ENCODE peak calls at places on chromosomes 4 and X, in eight cellular contexts. One of them, this sample, is unnamed.

GRCh38 chr4:153447175-153447887 is 18.8 kb upstream of the TMEM131L start:
- DNase-seq in PC-3: no peak
- DNase-seq in GM23338: no peak
- DNase-seq in neural progenitor cell: no peak
- DNase-seq in GM23248: peak; percentile 52
- DNase-seq in hepatocyte: peak; percentile 17
- DNase-seq in SK-N-SH: no peak
- DNase-seq in HCT116: no peak
- DNase-seq in this sample: no peak

GRCh38 chr4:55407119-55407518 is 11.4 kb downstream of the TMEM165 start:
- DNase-seq in GM23338: no peak
- DNase-seq in neural progenitor cell: no peak
- DNase-seq in hepatocyte: no peak
- DNase-seq in GM23248: peak; percentile 23
- DNase-seq in PC-3: no peak
- DNase-seq in SK-N-SH: no peak
- DNase-seq in HCT116: no peak
- DNase-seq in this sample: no peak

GRCh38 chr4:73520821-73521220 is 39.3 kb downstream of the AFM start:
- DNase-seq in GM23338: peak; percentile 51
- DNase-seq in hepatocyte: peak; percentile 12
- DNase-seq in PC-3: peak; percentile 48
- DNase-seq in HCT116: no peak
- DNase-seq in SK-N-SH: no peak
- DNase-seq in GM23248: peak; percentile 68
- DNase-seq in neural progenitor cell: peak; percentile 56
- DNase-seq in this sample: no peak

GRCh38 chrX:151004085-151004484 is 20.9 kb downstream of the HMGB3 start:
- DNase-seq in GM23338: no peak
- DNase-seq in neural progenitor cell: peak; percentile 21
- DNase-seq in GM23248: peak; percentile 9
- DNase-seq in SK-N-SH: no peak
- DNase-seq in HCT116: no peak
- DNase-seq in hepatocyte: no peak
- DNase-seq in PC-3: no peak
- DNase-seq in this sample: no peak

GRCh38 chr4:76504613-76505465 is 69.8 kb downstream of the SHROOM3 start:
- DNase-seq in PC-3: peak; percentile 61
- DNase-seq in neural progenitor cell: peak; percentile 53
- DNase-seq in SK-N-SH: peak; percentile 44
- DNase-seq in GM23338: peak; percentile 79
- DNase-seq in HCT116: peak; percentile 57
- DNase-seq in GM23248: peak; percentile 76
- DNase-seq in hepatocyte: peak; percentile 62
- DNase-seq in this sample: peak; percentile 32

GRCh38 chr4:70544279-70544870 is 26.0 kb downstream of the AMTN start:
- DNase-seq in hepatocyte: peak; percentile 37
- DNase-seq in SK-N-SH: no peak
- DNase-seq in PC-3: peak; percentile 55
- DNase-seq in neural progenitor cell: peak; percentile 52
- DNase-seq in GM23248: peak; percentile 46
- DNase-seq in GM23338: peak; percentile 66
- DNase-seq in HCT116: peak; percentile 31
- DNase-seq in this sample: peak; percentile 39

GRCh38 chr4:52659016-52659721 is at the start of gene USP46:
- DNase-seq in PC-3: peak; percentile 77
- DNase-seq in neural progenitor cell: peak; percentile 91
- DNase-seq in SK-N-SH: peak; percentile 97
- DNase-seq in GM23248: peak; percentile 90
- DNase-seq in GM23338: peak; percentile 79
- DNase-seq in HCT116: peak; percentile 15
- DNase-seq in hepatocyte: peak; percentile 93
- DNase-seq in this sample: peak; percentile 72

GRCh38 chr4:125765936-125766335 is 451.2 kb downstream of the FAT4 start:
- DNase-seq in GM23338: no peak
- DNase-seq in hepatocyte: no peak
- DNase-seq in PC-3: no peak
- DNase-seq in HCT116: no peak
- DNase-seq in GM23248: peak; percentile 43
- DNase-seq in SK-N-SH: no peak
- DNase-seq in neural progenitor cell: no peak
- DNase-seq in this sample: no peak

GRCh38 chrX:40077906-40078305 is 19.9 kb downstream of the BCOR start:
- DNase-seq in PC-3: no peak
- DNase-seq in neural progenitor cell: no peak
- DNase-seq in HCT116: no peak
- DNase-seq in SK-N-SH: no peak
- DNase-seq in GM23338: no peak
- DNase-seq in hepatocyte: no peak
- DNase-seq in GM23248: no peak
- DNase-seq in this sample: no peak

GRCh38 chr4:139655116-139655515 is 10.5 kb upstream of the MGST2 start:
- DNase-seq in SK-N-SH: peak; percentile 32
- DNase-seq in GM23248: peak; percentile 64
- DNase-seq in neural progenitor cell: peak; percentile 33
- DNase-seq in PC-3: peak; percentile 48
- DNase-seq in hepatocyte: peak; percentile 54
- DNase-seq in HCT116: no peak
- DNase-seq in GM23338: no peak
- DNase-seq in this sample: peak; percentile 49

GRCh38 chrX:93404121-93404520 is 269.3 kb downstream of the NAP1L3 start:
- DNase-seq in GM23338: no peak
- DNase-seq in PC-3: no peak
- DNase-seq in HCT116: no peak
- DNase-seq in GM23248: no peak
- DNase-seq in hepatocyte: no peak
- DNase-seq in SK-N-SH: no peak
- DNase-seq in neural progenitor cell: no peak
- DNase-seq in this sample: no peak
- H3K4me3 ChIP-seq in GM23338: no peak overlapping the region
- H3K4me3 ChIP-seq in PC-3: no peak overlapping the region
- H3K4me3 ChIP-seq in HCT116: no peak overlapping the region
- H3K4me3 ChIP-seq in GM23248: no peak overlapping the region
- H3K4me3 ChIP-seq in hepatocyte: no peak overlapping the region
- H3K4me3 ChIP-seq in SK-N-SH: no peak overlapping the region
- H3K4me3 ChIP-seq in neural progenitor cell: no peak overlapping the region
- H3K4me3 ChIP-seq in this sample: no peak overlapping the region

GRCh38 chr4:40452490-40452813 is 117.3 kb downstream of the CHRNA9 start:
- DNase-seq in neural progenitor cell: no peak
- DNase-seq in hepatocyte: no peak
- DNase-seq in GM23338: no peak
- DNase-seq in PC-3: no peak
- DNase-seq in HCT116: no peak
- DNase-seq in SK-N-SH: no peak
- DNase-seq in GM23248: no peak
- DNase-seq in this sample: no peak
- H3K27ac ChIP-seq in neural progenitor cell: no peak overlapping the region
- H3K27ac ChIP-seq in hepatocyte: peak overlapping the region; percentile 31
- H3K27ac ChIP-seq in GM23338: peak overlapping the region; percentile 67
- H3K27ac ChIP-seq in PC-3: no peak overlapping the region
- H3K27ac ChIP-seq in HCT116: no peak overlapping the region
- H3K27ac ChIP-seq in SK-N-SH: no peak overlapping the region
- H3K27ac ChIP-seq in GM23248: no peak overlapping the region
- H3K27ac ChIP-seq in this sample: no peak overlapping the region

GRCh38 chrX:118520206-118520857 is 24.7 kb downstream of the DOCK11 start:
- DNase-seq in SK-N-SH: no peak
- DNase-seq in hepatocyte: no peak
- DNase-seq in GM23338: no peak
- DNase-seq in neural progenitor cell: no peak
- DNase-seq in HCT116: no peak
- DNase-seq in GM23248: peak; percentile 76
- DNase-seq in PC-3: peak; percentile 5
- DNase-seq in this sample: no peak
- TF ChIP-seq EZH2phosphoT487 in SK-N-SH: no peak
- TF ChIP-seq EZH2phosphoT487 in hepatocyte: no peak
- TF ChIP-seq EZH2phosphoT487 in GM23338: no peak
- TF ChIP-seq EZH2phosphoT487 in neural progenitor cell: no peak
- TF ChIP-seq EZH2phosphoT487 in HCT116: no peak
- TF ChIP-seq EZH2phosphoT487 in GM23248: no peak
- TF ChIP-seq EZH2phosphoT487 in PC-3: no peak
- TF ChIP-seq EZH2phosphoT487 in this sample: no peak

GRCh38 chr4:1723131-1723801 is 1.9 kb downstream of the TACC3 start:
- DNase-seq in GM23248: no peak
- DNase-seq in hepatocyte: no peak
- DNase-seq in SK-N-SH: no peak
- DNase-seq in PC-3: no peak
- DNase-seq in HCT116: no peak
- DNase-seq in neural progenitor cell: no peak
- DNase-seq in GM23338: no peak
- DNase-seq in this sample: peak; percentile 94
- H3K4me3 ChIP-seq in GM23248: no peak overlapping the region
- H3K4me3 ChIP-seq in hepatocyte: no peak overlapping the region
- H3K4me3 ChIP-seq in SK-N-SH: peak overlapping the region; percentile 64
- H3K4me3 ChIP-seq in PC-3: peak overlapping the region; percentile 94
- H3K4me3 ChIP-seq in HCT116: peak overlapping the region; percentile 96
- H3K4me3 ChIP-seq in neural progenitor cell: peak overlapping the region; percentile 95
- H3K4me3 ChIP-seq in GM23338: peak overlapping the region; percentile 95
- H3K4me3 ChIP-seq in this sample: peak overlapping the region; percentile 94

DNA sequence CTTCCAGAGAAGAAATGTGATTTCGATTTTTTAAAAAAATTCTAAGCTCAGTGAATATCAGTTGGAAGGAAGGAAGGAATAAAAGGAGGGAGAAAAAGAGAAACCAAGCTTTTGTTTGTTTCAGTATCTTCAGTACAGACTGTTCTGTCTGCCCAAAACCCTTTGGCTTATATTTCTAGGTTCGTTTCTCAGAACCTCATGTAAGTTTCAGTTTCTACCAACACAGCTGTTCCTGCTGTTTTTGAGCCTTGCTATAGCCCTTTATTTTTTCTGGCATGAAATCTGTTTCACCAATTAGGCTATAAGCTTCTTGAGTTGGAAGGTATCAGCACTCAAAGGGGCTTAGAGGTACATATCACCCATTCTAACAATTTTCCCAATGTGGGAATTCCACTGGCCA is 157.9 kb downstream of the GBA3 start:
- DNase-seq in neural progenitor cell: no peak
- DNase-seq in GM23248: no peak
- DNase-seq in PC-3: no peak
- DNase-seq in SK-N-SH: no peak
- DNase-seq in GM23338: no peak
- DNase-seq in hepatocyte: no peak
- DNase-seq in HCT116: no peak
- DNase-seq in this sample: no peak
- H3K27ac ChIP-seq in neural progenitor cell: no peak overlapping the region
- H3K27ac ChIP-seq in GM23248: no peak overlapping the region
- H3K27ac ChIP-seq in PC-3: no peak overlapping the region
- H3K27ac ChIP-seq in SK-N-SH: no peak overlapping the region
- H3K27ac ChIP-seq in GM23338: no peak overlapping the region
- H3K27ac ChIP-seq in hepatocyte: no peak overlapping the region
- H3K27ac ChIP-seq in HCT116: no peak overlapping the region
- H3K27ac ChIP-seq in this sample: no peak overlapping the region

GRCh38 chrX:124256209-124256608 is 76.3 kb upstream of the TEX13D start:
- DNase-seq in GM23338: no peak
- DNase-seq in SK-N-SH: no peak
- DNase-seq in GM23248: peak; percentile 86
- DNase-seq in HCT116: no peak
- DNase-seq in PC-3: no peak
- DNase-seq in neural progenitor cell: no peak
- DNase-seq in hepatocyte: peak; percentile 48
- DNase-seq in this sample: no peak
- TF ChIP-seq EZH2phosphoT487 in GM23338: no peak
- TF ChIP-seq EZH2phosphoT487 in SK-N-SH: no peak
- TF ChIP-seq EZH2phosphoT487 in GM23248: no peak
- TF ChIP-seq EZH2phosphoT487 in HCT116: no peak
- TF ChIP-seq EZH2phosphoT487 in PC-3: no peak
- TF ChIP-seq EZH2phosphoT487 in neural progenitor cell: no peak
- TF ChIP-seq EZH2phosphoT487 in hepatocyte: no peak
- TF ChIP-seq EZH2phosphoT487 in this sample: no peak

GRCh38 chrX:10078266-10078665 is 78.5 kb upstream of the CLCN4 start:
- DNase-seq in GM23338: no peak
- DNase-seq in neural progenitor cell: no peak
- DNase-seq in HCT116: no peak
- DNase-seq in SK-N-SH: no peak
- DNase-seq in PC-3: no peak
- DNase-seq in GM23248: no peak
- DNase-seq in hepatocyte: no peak
- DNase-seq in this sample: no peak
- H3K4me3 ChIP-seq in GM23338: no peak overlapping the region
- H3K4me3 ChIP-seq in neural progenitor cell: no peak overlapping the region
- H3K4me3 ChIP-seq in HCT116: no peak overlapping the region
- H3K4me3 ChIP-seq in SK-N-SH: no peak overlapping the region
- H3K4me3 ChIP-seq in PC-3: no peak overlapping the region
- H3K4me3 ChIP-seq in GM23248: no peak overlapping the region
- H3K4me3 ChIP-seq in hepatocyte: no peak overlapping the region
- H3K4me3 ChIP-seq in this sample: no peak overlapping the region

GRCh38 chr4:766152-766515 is 59.8 kb downstream of the CPLX1 start:
- DNase-seq in hepatocyte: peak; percentile 47
- DNase-seq in neural progenitor cell: no peak
- DNase-seq in GM23338: no peak
- DNase-seq in GM23248: peak; percentile 81
- DNase-seq in PC-3: peak; percentile 51
- DNase-seq in SK-N-SH: no peak
- DNase-seq in HCT116: no peak
- DNase-seq in this sample: no peak
- H3K27ac ChIP-seq in hepatocyte: peak overlapping the region; percentile 57
- H3K27ac ChIP-seq in neural progenitor cell: no peak overlapping the region
- H3K27ac ChIP-seq in GM23338: peak overlapping the region; percentile 60
- H3K27ac ChIP-seq in GM23248: peak overlapping the region; percentile 56
- H3K27ac ChIP-seq in PC-3: no peak overlapping the region
- H3K27ac ChIP-seq in SK-N-SH: peak overlapping the region; percentile 18
- H3K27ac ChIP-seq in HCT116: no peak overlapping the region
- H3K27ac ChIP-seq in this sample: no peak overlapping the region

GRCh38 chr4:151173751-151174325 is 74.4 kb downstream of the RPS3A start:
- DNase-seq in GM23338: no peak
- DNase-seq in PC-3: no peak
- DNase-seq in SK-N-SH: no peak
- DNase-seq in HCT116: no peak
- DNase-seq in hepatocyte: no peak
- DNase-seq in GM23248: no peak
- DNase-seq in neural progenitor cell: no peak
- DNase-seq in this sample: no peak
- TF ChIP-seq EZH2phosphoT487 in GM23338: no peak
- TF ChIP-seq EZH2phosphoT487 in PC-3: no peak
- TF ChIP-seq EZH2phosphoT487 in SK-N-SH: no peak
- TF ChIP-seq EZH2phosphoT487 in HCT116: no peak
- TF ChIP-seq EZH2phosphoT487 in hepatocyte: no peak
- TF ChIP-seq EZH2phosphoT487 in GM23248: no peak
- TF ChIP-seq EZH2phosphoT487 in neural progenitor cell: no peak
- TF ChIP-seq EZH2phosphoT487 in this sample: no peak